ENCODE peak calls at places on chromosomes 6 and 20, in six cellular contexts. E, Z, G, I, T and C are unnamed samples. For H4K20me1 and H3K9me3, the result is how much of the 10 kb centered on the place peaks cover.

GRCh38 chr6:114304304-114304887 is 38.4 kb downstream of the HS3ST5 start:
- DNase-seq in E (peak), Z (no peak), G (peak), I (peak), T (no peak), C (peak)

GRCh38 chr6:142810952-142811514 is 133.9 kb downstream of the HIVEP2 start:
- DNase-seq in E (no peak), Z (no peak), G (no peak), I (no peak), T (no peak), C (no peak)

GRCh38 chr6:85923013-85923430 is 280.3 kb upstream of the SYNCRIP start:
- DNase-seq in E (peak), Z (peak), G (peak), I (peak), T (peak), C (peak)

GRCh38 chr6:151847064-151847463 is 39.6 kb downstream of the ESR1 start:
- DNase-seq in E (peak), Z (peak), G (peak), I (peak), T (no peak), C (peak)

GRCh38 chr6:160057080-160057479 is 64.5 kb upstream of the SLC22A1 start:
- DNase-seq in E (no peak), Z (no peak), G (no peak), I (no peak), T (no peak), C (no peak)

GRCh38 chr6:12602951-12603710 is 113.4 kb upstream of the PHACTR1 start:
- DNase-seq in E (peak), Z (peak), G (peak), I (peak), T (peak), C (peak)

GRCh38 chr6:3280091-3280490 is 21.3 kb downstream of the PSMG4 start:
- DNase-seq in E (no peak), Z (no peak), G (no peak), I (no peak), T (no peak), C (no peak)

GRCh38 chr20:54405540-54405939 is 69.9 kb upstream of the DOK5 start:
- DNase-seq in E (no peak), Z (no peak), G (no peak), I (no peak), T (no peak), C (no peak)

GRCh38 chr20:25316506-25317190 is 68.8 kb downstream of the PYGB start:
- DNase-seq in E (no peak), Z (no peak), G (no peak), I (no peak), T (no peak), C (no peak)

GRCh38 chr20:18164356-18164755 is 26.7 kb downstream of the KAT14 start:
- DNase-seq in E (no peak), Z (no peak), G (peak), I (no peak), T (no peak), C (peak)

GRCh38 chr6:31525932-31526591 is 2.7 kb upstream of the MCCD1 start:
- DNase-seq in E (no peak), Z (no peak), G (peak), I (no peak), T (no peak), C (peak)

GRCh38 chr20:40687384-40688128 is 1.5 kb downstream of the MAFB start:
- DNase-seq in E (no peak), Z (peak), G (no peak), I (no peak), T (peak), C (peak)

GRCh38 chr20:20229595-20229994 is 138.3 kb upstream of the INSM1 start:
- DNase-seq in E (no peak), Z (no peak), G (peak), I (no peak), T (no peak), C (peak)

GRCh38 chr20:23826541-23827018 is at the start of gene CST2:
- DNase-seq in E (no peak), Z (no peak), G (peak), I (no peak), T (no peak), C (peak)

GRCh38 chr6:138099832-138100231 is 7.4 kb downstream of the PERP start:
- DNase-seq in E (no peak), Z (no peak), G (peak), I (no peak), T (no peak), C (peak)

GRCh38 chr6:26056583-26057350 is 30.5 kb upstream of the HFE start:
- DNase-seq in E (peak), Z (peak), G (peak), I (peak), T (peak), C (peak)

GRCh38 chr6:79438015-79438414 is 99.2 kb downstream of the LCA5 start:
- DNase-seq in E (no peak), Z (no peak), G (no peak), I (no peak), T (no peak), C (peak)

GRCh38 chr6:75791881-75792280 is 42.8 kb downstream of the MYO6 start:
- DNase-seq in E (no peak), Z (no peak), G (peak), I (no peak), T (no peak), C (peak)

GRCh38 chr20:2847802-2848201 is 7.3 kb downstream of the VPS16 start:
- DNase-seq in E (no peak), Z (no peak), G (no peak), I (no peak), T (no peak), C (no peak)

GRCh38 chr20:59269396-59270025 is 30.9 kb upstream of the EDN3 start:
- DNase-seq in E (no peak), Z (peak), G (no peak), I (no peak), T (peak), C (no peak)

GRCh38 chr6:170172825-170173231 is 118.0 kb downstream of the DLL1 start:
- DNase-seq in E (no peak), Z (no peak), G (no peak), I (no peak), T (no peak), C (no peak)

GRCh38 chr6:42366011-42366705 is 85.6 kb downstream of the TRERF1 start:
- DNase-seq in E (peak), Z (no peak), G (no peak), I (peak), T (no peak), C (no peak)

GRCh38 chr20:62697468-62697912 is 11.1 kb upstream of the NTSR1 start:
- DNase-seq in E (no peak), Z (no peak), G (no peak), I (no peak), T (no peak), C (no peak)

GRCh38 chr20:275791-276190 is 14.8 kb downstream of the C20orf96 start:
- DNase-seq in E (no peak), Z (no peak), G (no peak), I (no peak), T (no peak), C (no peak)

GRCh38 chr20:4195499-4195898 is 180.1 kb upstream of the RNF24 start:
- DNase-seq in E (no peak), Z (peak), G (peak), I (no peak), T (peak), C (peak)

GRCh38 chr20:49297605-49298530 is 20.0 kb upstream of the ZNFX1 start:
- DNase-seq in E (no peak), Z (no peak), G (no peak), I (peak), T (no peak), C (no peak)

GRCh38 chr6:43937236-43938177 is 167.5 kb downstream of the VEGFA start:
- DNase-seq in E (no peak), Z (no peak), G (no peak), I (no peak), T (peak), C (no peak)

GRCh38 chr20:3914446-3914845 is 25.3 kb downstream of the PANK2 start:
- DNase-seq in E (no peak), Z (no peak), G (no peak), I (no peak), T (no peak), C (no peak)

GRCh38 chr6:19312291-19312978 is 524.7 kb upstream of the ID4 start:
- DNase-seq in E (no peak), Z (peak), G (no peak), I (no peak), T (no peak), C (no peak)

GRCh38 chr20:270517-270916 is 13.0 kb downstream of the DEFB132 start:
- DNase-seq in E (no peak), Z (no peak), G (no peak), I (no peak), T (no peak), C (no peak)

GRCh38 chr6:92779758-92780157 is 639.6 kb downstream of the EPHA7 start:
- DNase-seq in E (no peak), Z (no peak), G (peak), I (no peak), T (no peak), C (peak)

GRCh38 chr20:57306747-57307146 is 22.9 kb upstream of the SPO11 start:
- DNase-seq in E (no peak), Z (no peak), G (no peak), I (no peak), T (no peak), C (no peak)

GRCh38 chr6:153645326-153645725 is 393.7 kb upstream of the OPRM1 start:
- DNase-seq in E (no peak), Z (no peak), G (no peak), I (no peak), T (no peak), C (no peak)

GRCh38 chr6:20197251-20197650 is 15.0 kb downstream of the MBOAT1 start:
- DNase-seq in E (peak), Z (peak), G (no peak), I (no peak), T (peak), C (peak)

GRCh38 chr6:65524232-65524631 is 182.8 kb downstream of the EYS start:
- DNase-seq in E (no peak), Z (no peak), G (no peak), I (no peak), T (no peak), C (no peak)

GRCh38 chr6:37456816-37457560 is 24.0 kb downstream of the CMTR1 start:
- DNase-seq in E (no peak), Z (no peak), G (peak), I (no peak), T (no peak), C (peak)
- TF ChIP-seq EZH2phosphoT487 in E (no peak), Z (no peak), G (no peak), I (no peak), T (no peak), C (no peak)

GRCh38 chr6:36955136-36955535 is 598 bp downstream of the PI16 start:
- DNase-seq in E (no peak), Z (no peak), G (no peak), I (no peak), T (no peak), C (no peak)
- H4K20me1 ChIP-seq in E (under half), Z (under half), G (under half), I (under half), T (under half), C (under half)

GRCh38 chr20:56072165-56072564 is 66.8 kb upstream of the CBLN4 start:
- DNase-seq in E (no peak), Z (no peak), G (no peak), I (no peak), T (no peak), C (no peak)
- H3K9me3 ChIP-seq in E (under half), Z (under half), G (under half), I (under half), T (under half), C (under half)

DNA sequence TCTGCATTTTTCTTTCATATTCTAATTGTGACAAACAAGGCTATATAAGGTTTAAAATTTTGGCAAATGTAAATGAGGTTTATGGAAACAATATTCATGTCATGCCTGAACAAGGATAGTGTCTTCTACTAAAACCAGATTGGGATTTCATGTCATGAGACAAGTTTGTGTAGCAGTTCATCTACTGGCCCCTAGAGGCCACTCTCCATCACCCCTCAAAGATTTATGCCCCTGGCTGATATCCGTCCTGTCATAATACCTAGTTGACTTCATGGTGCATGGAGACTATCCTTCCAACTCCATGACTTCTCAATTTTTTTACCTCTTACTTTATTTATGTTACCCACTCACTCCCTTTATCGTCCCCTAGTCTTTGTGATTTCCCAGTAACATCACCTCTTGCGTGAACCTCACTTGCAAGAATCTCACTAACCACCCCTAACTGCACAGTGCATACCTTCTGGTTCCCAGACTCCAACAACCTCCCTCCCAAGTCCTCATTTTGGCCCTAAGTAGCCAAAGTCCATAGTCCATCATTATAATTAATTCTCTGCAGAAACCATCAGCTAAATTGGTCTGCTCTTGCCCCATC is 179.8 kb downstream of the TASP1 start:
- DNase-seq in E (peak), Z (peak), G (peak), I (peak), T (peak), C (peak)
- TF ChIP-seq EZH2phosphoT487 in E (no peak), Z (no peak), G (no peak), I (no peak), T (no peak), C (no peak)

DNA sequence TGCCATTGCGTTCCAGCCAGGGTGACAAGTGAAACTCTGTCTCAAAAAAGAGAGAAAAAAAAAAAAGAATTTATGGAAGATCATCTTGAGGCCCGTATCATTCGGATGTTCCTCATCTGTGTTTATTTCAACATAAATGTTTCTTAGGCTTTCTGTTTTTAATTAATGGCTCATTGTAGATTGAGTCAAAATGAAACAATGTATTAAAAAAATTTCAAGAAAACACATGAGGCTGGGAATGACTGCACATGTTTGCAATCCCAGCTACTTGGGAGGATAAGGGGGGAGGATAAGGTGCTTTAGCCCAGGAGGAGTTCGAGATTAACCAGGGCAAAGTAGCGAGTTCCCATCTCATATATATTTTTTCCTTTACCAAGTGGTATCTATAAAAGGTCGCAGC is 47.3 kb downstream of the ITCH start:
- DNase-seq in E (no peak), Z (no peak), G (no peak), I (no peak), T (no peak), C (peak)
- H4K20me1 ChIP-seq in E (under half), Z (under half), G (under half), I (under half), T (under half), C (under half)